ENCODE peak calls at places on chromosomes 1 and 21, in six cellular contexts. E, P, J, F, N and I are unnamed samples.
A peak's percentile ranks its signal among the peaks of the same experiment; 100 is the strongest.

GRCh38 chr1:8023995-8024313 is 2.2 kb downstream of the ERRFI1 start:
- DNase-seq in P (no peak), E (no peak), F (no peak), J (no peak), N (no peak), I (no peak)

GRCh38 chr1:184033711-184034167 is 3.8 kb downstream of the COLGALT2 start:
- DNase-seq in E (no peak), P (no peak), F (no peak), N (no peak), J (no peak), I (no peak)

GRCh38 chr1:6734579-6735397 is 33.2 kb upstream of the DNAJC11 start:
- DNase-seq in J (no peak), F (no peak), E (no peak), P (no peak), N (no peak), I (no peak)

GRCh38 chr1:81950845-81951244 is 150.1 kb downstream of the ADGRL2 start:
- DNase-seq in N (no peak), F (no peak), J (no peak), P (no peak), E (no peak), I (no peak)

GRCh38 chr1:17563494-17564281 is 24.2 kb downstream of the ARHGEF10L start:
- DNase-seq in N (no peak), P (no peak), E (no peak), F (no peak), J (peak; percentile 92), I (peak; percentile 32)

GRCh38 chr1:172855841-172856382 is 194.8 kb downstream of the TNFSF18 start:
- DNase-seq in N (no peak), E (no peak), J (no peak), P (no peak), F (no peak), I (no peak)

GRCh38 chr21:42784276-42784675 is 95.1 kb downstream of the WDR4 start:
- DNase-seq in J (no peak), E (no peak), N (no peak), F (no peak), P (no peak), I (no peak)

GRCh38 chr1:42844592-42845140 is 1.7 kb upstream of the ZNF691 start:
- DNase-seq in N (no peak), P (no peak), F (no peak), E (no peak), J (no peak), I (no peak)

GRCh38 chr1:161013104-161013590 is 7.8 kb downstream of the F11R start:
- DNase-seq in P (no peak), N (no peak), E (no peak), F (no peak), J (no peak), I (no peak)

GRCh38 chr1:70945266-70945665 is 102.3 kb downstream of the PTGER3 start:
- DNase-seq in J (no peak), N (no peak), P (no peak), F (no peak), E (no peak), I (no peak)

GRCh38 chr1:222521299-222522104 is 26.4 kb downstream of the HHIPL2 start:
- DNase-seq in N (no peak), F (no peak), E (no peak), P (no peak), J (no peak), I (no peak)

GRCh38 chr1:151003175-151003574 is 3.5 kb downstream of the MINDY1 start:
- DNase-seq in E (no peak), N (no peak), F (no peak), J (no peak), P (no peak), I (no peak)
- H3K4me1 ChIP-seq in E (peaks cover 56% of the 10 kb centered on the region), N (peaks cover 38% of the 10 kb centered on the region), F (no peaks in the 10 kb centered on the region), J (peaks cover 37% of the 10 kb centered on the region), P (peaks cover 52% of the 10 kb centered on the region), I (peaks cover 3% of the 10 kb centered on the region)

GRCh38 chr1:162629651-162630050 is 2.6 kb upstream of the DDR2 start:
- DNase-seq in F (no peak), J (no peak), E (no peak), N (no peak), P (no peak), I (no peak)
- H3K4me3 ChIP-seq in F (no peak overlapping the region), J (no peak overlapping the region), E (no peak overlapping the region), N (no peak overlapping the region), P (no peak overlapping the region), I (no peak overlapping the region)

DNA sequence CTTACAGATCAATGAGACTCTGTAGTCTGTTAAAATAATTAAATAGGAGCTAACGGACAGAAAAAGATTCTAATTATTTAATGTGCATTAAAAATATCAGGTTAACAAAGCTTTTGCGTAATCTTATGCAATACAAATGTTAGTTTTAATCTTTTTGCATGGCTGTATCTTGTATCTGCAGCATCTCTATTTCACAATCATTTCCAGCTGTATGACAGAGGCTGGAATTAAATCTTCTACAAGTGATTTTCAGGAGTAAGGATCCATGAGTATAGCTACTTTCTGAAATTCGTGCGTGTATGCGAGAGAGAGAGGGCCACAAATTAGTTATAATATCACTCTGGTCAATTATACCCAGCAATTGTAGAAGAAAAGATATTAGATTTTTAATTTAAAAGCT is 1446.8 kb downstream of the NCAM2 start:
- DNase-seq in F (no peak), J (no peak), P (no peak), N (no peak), E (no peak), I (no peak)
- H3K27ac ChIP-seq in F (no peak overlapping the region), J (no peak overlapping the region), P (no peak overlapping the region), N (no peak overlapping the region), E (no peak overlapping the region), I (no peak overlapping the region)

GRCh38 chr1:151837197-151837596 is 2.4 kb downstream of the C2CD4D start:
- DNase-seq in N (no peak), E (no peak), J (no peak), P (peak; percentile 14), F (no peak), I (no peak)
- H3K4me1 ChIP-seq in N (peaks cover 36% of the 10 kb centered on the region), E (peaks cover 36% of the 10 kb centered on the region), J (peaks cover 23% of the 10 kb centered on the region), P (peaks cover 72% of the 10 kb centered on the region), F (peaks cover 5% of the 10 kb centered on the region), I (no peaks in the 10 kb centered on the region)

DNA sequence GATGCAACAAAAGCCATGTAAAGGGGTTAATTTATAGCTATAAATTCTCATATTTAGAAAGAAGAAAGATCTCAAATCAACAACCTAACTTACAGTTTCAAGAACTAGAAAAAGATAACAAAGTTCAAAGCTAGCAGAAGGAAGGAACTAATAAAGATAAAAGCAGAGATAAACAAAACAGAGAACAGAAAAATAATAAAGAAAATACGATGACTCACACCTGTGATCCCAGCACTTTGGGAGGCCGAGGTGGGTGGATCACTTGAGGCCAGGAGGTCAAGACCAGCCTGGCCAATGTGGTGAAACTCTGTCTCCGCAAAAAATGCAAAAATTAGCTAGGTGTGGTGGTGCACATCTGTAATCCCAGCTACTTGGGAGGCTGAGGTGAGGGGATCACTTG is 12.4 kb upstream of the TMEM183A start:
- DNase-seq in N (no peak), E (no peak), F (no peak), J (no peak), P (no peak), I (no peak)
- H3K4me3 ChIP-seq in N (no peak overlapping the region), E (no peak overlapping the region), F (no peak overlapping the region), J (no peak overlapping the region), P (no peak overlapping the region), I (no peak overlapping the region)

DNA sequence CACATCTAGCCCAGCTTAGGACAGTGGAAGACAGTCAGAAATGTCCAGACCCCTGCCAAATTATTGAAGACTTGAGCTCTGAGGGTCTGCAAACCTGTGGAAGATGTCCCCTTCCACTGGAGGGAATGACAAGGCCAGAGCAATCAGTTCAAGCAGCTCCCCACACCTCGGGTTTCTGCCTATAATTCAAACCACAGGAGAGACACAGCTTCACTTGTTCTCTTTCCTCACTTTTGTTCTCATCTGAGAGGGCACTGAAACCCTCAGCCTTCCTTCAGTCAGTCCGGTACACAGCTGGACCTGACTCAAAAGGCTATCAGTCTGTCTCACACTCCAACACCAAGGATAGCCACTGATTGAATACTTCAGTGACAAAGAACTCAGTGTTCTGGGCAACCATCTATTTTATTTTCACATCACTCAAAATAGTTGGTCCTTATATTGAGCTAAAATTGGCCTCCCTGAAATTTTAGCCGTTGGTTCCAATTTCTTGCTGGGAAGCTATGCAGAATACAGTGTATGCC is 70.1 kb downstream of the TENT5C start:
- DNase-seq in P (no peak), J (no peak), F (no peak), E (no peak), N (no peak), I (no peak)
- H3K27ac ChIP-seq in P (no peak overlapping the region), J (peak overlapping the region; percentile 71), F (no peak overlapping the region), E (peak overlapping the region; percentile 90), N (no peak overlapping the region), I (no peak overlapping the region)

GRCh38 chr21:45990741-45991605 is 9.4 kb downstream of the COL6A1 start:
- DNase-seq in N (peak; percentile 41), P (no peak), J (no peak), F (peak; percentile 46), E (peak; percentile 55), I (peak; percentile 38)
- H3K4me1 ChIP-seq in N (no peaks in the 10 kb centered on the region), P (no peaks in the 10 kb centered on the region), J (peaks cover 19% of the 10 kb centered on the region), F (no peaks in the 10 kb centered on the region), E (no peaks in the 10 kb centered on the region), I (no peaks in the 10 kb centered on the region)

GRCh38 chr1:61184714-61185106 is 102.3 kb downstream of the NFIA start:
- DNase-seq in F (no peak), E (no peak), J (no peak), N (no peak), P (no peak), I (no peak)
- H3K4me3 ChIP-seq in F (peak overlapping the region; percentile 24), E (peak overlapping the region; percentile 37), J (peak overlapping the region; percentile 50), N (peak overlapping the region; percentile 49), P (no peak overlapping the region), I (no peak overlapping the region)

GRCh38 chr1:173884701-173885100 is 16.5 kb downstream of the ZBTB37 start:
- DNase-seq in E (no peak), P (no peak), N (no peak), F (no peak), J (no peak), I (no peak)

GRCh38 chr1:173887627-173888026 is 19.4 kb downstream of the ZBTB37 start:
- DNase-seq in N (no peak), P (no peak), J (no peak), F (no peak), E (no peak), I (no peak)

GRCh38 chr1:173886746-173887611 is 18.8 kb downstream of the ZBTB37 start:
- DNase-seq in F (no peak), E (no peak), J (no peak), N (no peak), P (no peak), I (no peak)

GRCh38 chr1:173889885-173890284 is 21.7 kb downstream of the ZBTB37 start:
- DNase-seq in P (no peak), F (no peak), N (no peak), E (no peak), J (no peak), I (no peak)

GRCh38 chr1:173888749-173889148 is 20.6 kb downstream of the ZBTB37 start:
- DNase-seq in F (no peak), N (no peak), J (no peak), E (no peak), P (no peak), I (no peak)
- H3K27ac ChIP-seq in F (no peak overlapping the region), N (no peak overlapping the region), J (no peak overlapping the region), E (no peak overlapping the region), P (no peak overlapping the region), I (no peak overlapping the region)